ENCODE peak calls at places on chromosomes 3 and 15, in five cellular contexts. Y, H, W, A and G are unnamed samples.

GRCh38 chr15:23073890-23074631 is 34.7 kb upstream of the TUBGCP5 start:
- DNase-seq in H (no peak), Y (no peak), W (no peak), A (no peak), G (no peak)

GRCh38 chr3:72300621-72301020 is 515.7 kb upstream of the PROK2 start:
- DNase-seq in H (no peak), A (no peak), Y (no peak), W (no peak), G (no peak)

GRCh38 chr3:175432338-175433025 is 573.3 kb downstream of the NAALADL2 start:
- DNase-seq in A (no peak), Y (no peak), H (peak; percentile 56), W (no peak), G (no peak)

GRCh38 chr15:60570936-60571530 is 92.1 kb upstream of the ICE2 start:
- DNase-seq in A (no peak), Y (no peak), W (no peak), H (no peak), G (no peak)

GRCh38 chr3:50655009-50655830 is 19.5 kb upstream of the DOCK3 start:
- DNase-seq in Y (no peak), W (no peak), A (no peak), H (peak; percentile 13), G (no peak)

GRCh38 chr3:9279959-9280358 is 30.5 kb upstream of the SRGAP3 start:
- DNase-seq in W (no peak), A (no peak), Y (no peak), H (peak; percentile 20), G (peak; percentile 54)

GRCh38 chr3:1752205-1752604 is 346.5 kb upstream of the CNTN4 start:
- DNase-seq in A (no peak), H (no peak), Y (no peak), W (no peak), G (no peak)

GRCh38 chr15:50241684-50242450 is 23.7 kb downstream of the HDC start:
- DNase-seq in W (no peak), Y (no peak), A (no peak), H (peak; percentile 70), G (no peak)

GRCh38 chr15:78909791-78910228 is 35.0 kb downstream of the CTSH start:
- DNase-seq in A (no peak), Y (peak; percentile 79), W (peak; percentile 67), H (peak; percentile 45), G (peak; percentile 76)

GRCh38 chr15:53675832-53676231 is 83.6 kb downstream of the WDR72 start:
- DNase-seq in H (no peak), W (no peak), A (peak; percentile 43), Y (no peak), G (no peak)

GRCh38 chr3:104360038-104360437 is 1006.7 kb upstream of the ALCAM start:
- DNase-seq in W (no peak), H (no peak), A (no peak), Y (no peak), G (no peak)

GRCh38 chr3:129025108-129025507 is 24.0 kb downstream of the EFCC1 start:
- DNase-seq in Y (no peak), H (no peak), W (no peak), A (no peak), G (no peak)

GRCh38 chr3:129025691-129026435 is 24.8 kb downstream of the EFCC1 start:
- DNase-seq in H (no peak), A (no peak), W (no peak), Y (no peak), G (no peak)

GRCh38 chr3:129028866-129029265 is 27.8 kb downstream of the EFCC1 start:
- DNase-seq in H (no peak), A (no peak), W (no peak), Y (no peak), G (no peak)

GRCh38 chr3:129026728-129027543 is 25.8 kb downstream of the EFCC1 start:
- DNase-seq in A (peak; percentile 89), H (peak; percentile 48), Y (peak; percentile 81), W (peak; percentile 93), G (peak; percentile 95)

GRCh38 chr3:129027544-129027880 is 26.4 kb downstream of the EFCC1 start:
- DNase-seq in H (no peak), W (no peak), A (no peak), Y (no peak), G (no peak)
- H4K8ac ChIP-seq in H (no peak overlapping the region), W (no peak overlapping the region), A (no peak overlapping the region), Y (peak overlapping the region; percentile 63), G (no peak overlapping the region)

GRCh38 chr15:101049282-101049681 is 130.1 kb downstream of the LRRK1 start:
- DNase-seq in W (peak; percentile 25), Y (peak; percentile 40), A (no peak), H (no peak), G (no peak)
- H3K4ac ChIP-seq in W (no peak overlapping the region), Y (no peak overlapping the region), A (no peak overlapping the region), H (no peak overlapping the region), G (no peak overlapping the region)

GRCh38 chr15:56733131-56734012 is at the start of gene ZNF280D:
- DNase-seq in H (peak; percentile 85), Y (peak; percentile 82), A (peak; percentile 73), W (no peak), G (peak; percentile 87)
- H4K8ac ChIP-seq in H (peak within 1 kb of the TSS; percentile 99), Y (peak within 1 kb of the TSS; percentile 98), A (peak within 1 kb of the TSS; percentile 90), W (no peak within 1 kb of the TSS), G (no peak within 1 kb of the TSS)

DNA sequence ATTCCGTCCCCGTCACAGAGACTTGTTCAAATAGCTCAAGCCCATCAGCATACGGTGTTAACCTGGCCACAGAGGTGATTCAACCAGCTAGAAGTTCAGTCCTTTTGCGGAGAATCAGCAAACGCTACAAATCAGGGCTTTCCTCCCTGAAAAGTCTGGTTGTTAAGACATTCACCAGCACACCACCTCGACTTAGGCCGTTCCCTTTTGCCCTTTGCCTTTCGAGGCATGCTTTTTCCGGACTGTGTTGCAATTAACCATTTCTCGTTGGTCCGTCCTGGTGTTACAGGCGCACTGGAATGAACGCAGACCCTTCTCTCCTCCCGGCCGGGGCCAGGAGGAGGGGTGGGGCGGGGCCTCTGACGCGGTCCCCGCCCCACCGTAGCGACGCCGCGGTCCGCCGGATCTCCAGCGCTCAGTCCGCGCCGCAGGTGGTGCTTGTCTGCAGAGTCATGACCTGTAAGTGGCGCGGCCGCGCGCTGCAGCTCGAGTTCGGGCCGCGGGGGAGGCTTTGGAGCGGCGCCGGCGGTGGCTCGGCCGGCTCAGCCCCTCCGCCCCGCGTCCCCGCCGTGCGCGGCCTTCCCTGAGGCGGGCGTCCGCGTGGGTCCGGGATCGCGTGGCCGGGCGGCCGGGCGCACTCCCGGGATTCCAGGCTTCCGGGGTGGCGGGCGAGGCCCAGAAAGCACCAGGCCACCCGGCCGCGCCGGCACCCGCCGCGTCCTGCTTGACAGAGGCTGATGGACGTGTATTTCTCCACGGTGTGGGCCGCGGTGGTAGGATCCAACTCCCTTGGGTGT is at the start of gene NIT2:
- DNase-seq in A (peak; percentile 85), H (peak; percentile 72), W (peak; percentile 94), Y (peak; percentile 92), G (peak; percentile 96)
- H3K4ac ChIP-seq in A (peak within 1 kb of the TSS; percentile 64), H (peak within 1 kb of the TSS; percentile 89), W (no peak within 1 kb of the TSS), Y (peak within 1 kb of the TSS; percentile 93), G (peak within 1 kb of the TSS; percentile 77)

GRCh38 chr3:129424185-129424841 is 4.1 kb downstream of the EFCAB12 start:
- DNase-seq in Y (no peak), A (no peak), H (peak; percentile 24), W (no peak), G (peak; percentile 59)
- H4K8ac ChIP-seq in Y (no peak overlapping the region), A (no peak overlapping the region), H (no peak overlapping the region), W (no peak overlapping the region), G (no peak overlapping the region)

DNA sequence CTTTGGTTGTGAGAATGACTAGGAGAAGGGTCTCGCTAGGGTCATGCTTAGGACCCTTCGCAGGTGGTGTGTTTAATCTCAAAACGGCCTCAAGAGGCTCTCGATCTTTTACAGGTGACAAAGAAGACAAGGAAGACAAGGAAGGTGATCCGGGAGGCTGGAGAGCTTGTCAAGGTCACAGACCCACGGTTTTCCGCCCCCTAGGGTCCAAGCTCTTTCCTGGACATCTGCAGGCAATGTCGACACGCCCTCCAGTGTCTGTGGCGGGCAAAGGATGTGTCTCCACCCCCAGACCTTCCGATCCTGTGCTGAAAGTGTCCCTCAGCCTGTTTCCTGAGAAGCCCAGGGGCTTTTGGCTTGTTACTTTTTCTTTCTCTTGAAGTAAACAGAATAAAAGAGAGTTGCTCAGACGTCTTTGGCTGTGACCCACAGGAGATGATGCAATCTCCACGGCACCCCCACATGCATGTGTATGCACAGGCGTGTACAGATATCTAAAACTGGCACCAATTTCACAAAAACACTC is 108.7 kb downstream of the KLF13 start:
- DNase-seq in A (peak; percentile 66), Y (peak; percentile 73), H (peak; percentile 72), W (peak; percentile 83), G (peak; percentile 95)
- H3K4ac ChIP-seq in A (no peak overlapping the region), Y (no peak overlapping the region), H (peak overlapping the region; percentile 94), W (no peak overlapping the region), G (no peak overlapping the region)

GRCh38 chr15:100941536-100941935 is 22.4 kb downstream of the LRRK1 start:
- DNase-seq in H (no peak), A (no peak), W (no peak), Y (no peak), G (no peak)
- H4K8ac ChIP-seq in H (no peak overlapping the region), A (no peak overlapping the region), W (no peak overlapping the region), Y (no peak overlapping the region), G (no peak overlapping the region)

DNA sequence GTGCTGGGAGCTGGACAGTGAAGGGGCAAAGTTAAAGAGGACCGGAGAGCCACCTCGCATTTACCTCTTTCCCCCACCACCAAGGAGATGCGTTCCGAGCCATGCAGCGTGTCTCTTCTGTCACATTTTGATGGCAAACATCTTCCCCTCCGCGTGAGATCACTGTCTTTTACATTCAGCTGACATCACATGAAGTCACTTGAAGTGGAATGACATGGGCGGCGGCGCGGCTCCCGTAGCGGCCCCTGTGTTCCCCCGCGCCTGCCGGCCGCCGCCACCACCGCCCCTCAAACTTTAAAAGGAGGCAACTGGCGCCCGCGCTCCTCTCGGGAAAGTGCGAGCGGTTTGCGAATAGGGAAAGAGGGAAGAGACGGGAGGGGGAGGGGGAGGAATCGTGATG is at the start of gene FEZF2:
- DNase-seq in Y (peak; percentile 77), H (no peak), W (peak; percentile 65), A (no peak), G (peak; percentile 33)
- H3K4ac ChIP-seq in Y (no peak within 1 kb of the TSS), H (no peak within 1 kb of the TSS), W (no peak within 1 kb of the TSS), A (no peak within 1 kb of the TSS), G (no peak within 1 kb of the TSS)